ENCODE peak calls at places on chromosomes 7 and 10, in seven cellular contexts. One of them, this sample, is unnamed.

GRCh38 chr7:114720725-114721124 is 201.2 kb upstream of the MDFIC start:
- DNase-seq in GM13976: no peak
- DNase-seq in midbrain: no peak
- DNase-seq in glomerular endothelial cell: no peak
- DNase-seq in EL: no peak
- DNase-seq in germinal center: no peak
- DNase-seq in ELR: no peak
- DNase-seq in this sample: no peak

GRCh38 chr7:74027683-74028320 is at the start of gene ELN:
- DNase-seq in GM13976: no peak
- DNase-seq in midbrain: peak
- DNase-seq in glomerular endothelial cell: no peak
- DNase-seq in EL: no peak
- DNase-seq in germinal center: no peak
- DNase-seq in ELR: no peak
- DNase-seq in this sample: no peak

GRCh38 chr7:41503438-41503837 is 199.5 kb downstream of the INHBA start:
- DNase-seq in GM13976: no peak
- DNase-seq in midbrain: no peak
- DNase-seq in glomerular endothelial cell: no peak
- DNase-seq in EL: peak
- DNase-seq in germinal center: no peak
- DNase-seq in ELR: peak
- DNase-seq in this sample: no peak

GRCh38 chr10:77195101-77195500 is 442.5 kb downstream of the KCNMA1 start:
- DNase-seq in GM13976: no peak
- DNase-seq in midbrain: no peak
- DNase-seq in glomerular endothelial cell: no peak
- DNase-seq in EL: peak
- DNase-seq in germinal center: no peak
- DNase-seq in ELR: peak
- DNase-seq in this sample: no peak

GRCh38 chr10:70956029-70956759 is 67.8 kb upstream of the PCBD1 start:
- DNase-seq in GM13976: no peak
- DNase-seq in midbrain: no peak
- DNase-seq in glomerular endothelial cell: no peak
- DNase-seq in EL: no peak
- DNase-seq in germinal center: no peak
- DNase-seq in ELR: peak
- DNase-seq in this sample: no peak

GRCh38 chr7:149334219-149334618 is 72.2 kb downstream of the ZNF783 start:
- DNase-seq in GM13976: no peak
- DNase-seq in midbrain: no peak
- DNase-seq in glomerular endothelial cell: no peak
- DNase-seq in EL: no peak
- DNase-seq in germinal center: no peak
- DNase-seq in ELR: no peak
- DNase-seq in this sample: no peak

GRCh38 chr10:52455095-52455494 is 141.0 kb downstream of the DKK1 start:
- DNase-seq in GM13976: no peak
- DNase-seq in midbrain: no peak
- DNase-seq in glomerular endothelial cell: no peak
- DNase-seq in EL: peak
- DNase-seq in germinal center: no peak
- DNase-seq in ELR: peak
- DNase-seq in this sample: no peak

GRCh38 chr10:79052311-79053080 is 16.3 kb upstream of the ZMIZ1 start:
- DNase-seq in GM13976: no peak
- DNase-seq in midbrain: no peak
- DNase-seq in glomerular endothelial cell: no peak
- DNase-seq in EL: no peak
- DNase-seq in germinal center: peak
- DNase-seq in ELR: peak
- DNase-seq in this sample: no peak

GRCh38 chr7:114468844-114469243 is 54.2 kb downstream of the FOXP2 start:
- DNase-seq in GM13976: no peak
- DNase-seq in midbrain: no peak
- DNase-seq in glomerular endothelial cell: no peak
- DNase-seq in EL: no peak
- DNase-seq in germinal center: no peak
- DNase-seq in ELR: peak
- DNase-seq in this sample: no peak

GRCh38 chr7:13822678-13823077 is 166.8 kb downstream of the ETV1 start:
- DNase-seq in GM13976: no peak
- DNase-seq in midbrain: no peak
- DNase-seq in glomerular endothelial cell: no peak
- DNase-seq in EL: no peak
- DNase-seq in germinal center: no peak
- DNase-seq in ELR: peak
- DNase-seq in this sample: no peak

GRCh38 chr10:74628136-74628535 is 198.3 kb upstream of the KAT6B start:
- DNase-seq in GM13976: no peak
- DNase-seq in midbrain: no peak
- DNase-seq in glomerular endothelial cell: no peak
- DNase-seq in EL: no peak
- DNase-seq in germinal center: no peak
- DNase-seq in ELR: no peak
- DNase-seq in this sample: no peak

GRCh38 chr7:104700336-104700735 is 313.7 kb upstream of the KMT2E start:
- DNase-seq in GM13976: no peak
- DNase-seq in midbrain: no peak
- DNase-seq in glomerular endothelial cell: no peak
- DNase-seq in EL: no peak
- DNase-seq in germinal center: no peak
- DNase-seq in ELR: no peak
- DNase-seq in this sample: no peak

GRCh38 chr7:113159746-113160339 is 41.5 kb upstream of the SMIM30 start:
- DNase-seq in GM13976: no peak
- DNase-seq in midbrain: no peak
- DNase-seq in glomerular endothelial cell: no peak
- DNase-seq in EL: peak
- DNase-seq in germinal center: peak
- DNase-seq in ELR: peak
- DNase-seq in this sample: peak

GRCh38 chr10:46283945-46284285 is 2.9 kb upstream of the ANTXRL start:
- DNase-seq in GM13976: peak
- DNase-seq in midbrain: no peak
- DNase-seq in glomerular endothelial cell: no peak
- DNase-seq in EL: no peak
- DNase-seq in germinal center: no peak
- DNase-seq in ELR: no peak
- DNase-seq in this sample: no peak

GRCh38 chr7:64959072-64959747 is 31.6 kb downstream of the ZNF117 start:
- DNase-seq in GM13976: no peak
- DNase-seq in midbrain: no peak
- DNase-seq in glomerular endothelial cell: no peak
- DNase-seq in EL: no peak
- DNase-seq in germinal center: no peak
- DNase-seq in ELR: no peak
- DNase-seq in this sample: peak

GRCh38 chr10:132389631-132390454 is 7.2 kb upstream of the PWWP2B start:
- DNase-seq in GM13976: no peak
- DNase-seq in midbrain: no peak
- DNase-seq in glomerular endothelial cell: no peak
- DNase-seq in EL: no peak
- DNase-seq in germinal center: no peak
- DNase-seq in ELR: no peak
- DNase-seq in this sample: no peak

GRCh38 chr7:26668821-26669220 is 195.6 kb downstream of the SKAP2 start:
- DNase-seq in GM13976: no peak
- DNase-seq in midbrain: no peak
- DNase-seq in glomerular endothelial cell: no peak
- DNase-seq in EL: no peak
- DNase-seq in germinal center: no peak
- DNase-seq in ELR: no peak
- DNase-seq in this sample: no peak